ENCODE peak calls at places on chromosomes 11 and 22, in seven cellular contexts. One of them, this sample, is unnamed.
A peak's percentile ranks its signal among the peaks of the same experiment; 100 is the strongest.

GRCh38 chr11:48063424-48063978 is 83.1 kb downstream of the PTPRJ start:
- DNase-seq in immature natural killer cell: no peak
- DNase-seq in left lung: no peak
- DNase-seq in K562: no peak
- DNase-seq in T-helper 2 cell: no peak
- DNase-seq in aorta: peak; percentile 58
- DNase-seq in smooth muscle cell of the brain vasculature: peak; percentile 87
- DNase-seq in this sample: peak; percentile 28

GRCh38 chr11:65439331-65440181 is 17.0 kb downstream of the NEAT1 start:
- DNase-seq in immature natural killer cell: no peak
- DNase-seq in left lung: no peak
- DNase-seq in K562: peak; percentile 13
- DNase-seq in T-helper 2 cell: no peak
- DNase-seq in aorta: no peak
- DNase-seq in smooth muscle cell of the brain vasculature: no peak
- DNase-seq in this sample: no peak

GRCh38 chr11:47899801-47900200 is 51.7 kb upstream of the NUP160 start:
- DNase-seq in immature natural killer cell: no peak
- DNase-seq in left lung: no peak
- DNase-seq in K562: no peak
- DNase-seq in T-helper 2 cell: no peak
- DNase-seq in aorta: no peak
- DNase-seq in smooth muscle cell of the brain vasculature: no peak
- DNase-seq in this sample: no peak

GRCh38 chr11:33015621-33016551 is at the start of gene DEPDC7:
- DNase-seq in immature natural killer cell: peak; percentile 74
- DNase-seq in left lung: peak; percentile 95
- DNase-seq in K562: peak; percentile 92
- DNase-seq in T-helper 2 cell: peak; percentile 45
- DNase-seq in aorta: peak; percentile 91
- DNase-seq in smooth muscle cell of the brain vasculature: peak; percentile 65
- DNase-seq in this sample: peak; percentile 95

GRCh38 chr22:20548806-20549205 is 41.4 kb downstream of the MED15 start:
- DNase-seq in immature natural killer cell: no peak
- DNase-seq in left lung: no peak
- DNase-seq in K562: no peak
- DNase-seq in T-helper 2 cell: no peak
- DNase-seq in aorta: no peak
- DNase-seq in smooth muscle cell of the brain vasculature: no peak
- DNase-seq in this sample: no peak

GRCh38 chr11:48043111-48043997 is 63.0 kb downstream of the PTPRJ start:
- DNase-seq in immature natural killer cell: no peak
- DNase-seq in left lung: no peak
- DNase-seq in K562: no peak
- DNase-seq in T-helper 2 cell: no peak
- DNase-seq in aorta: no peak
- DNase-seq in smooth muscle cell of the brain vasculature: no peak
- DNase-seq in this sample: no peak

GRCh38 chr11:14546672-14547071 is 26.5 kb upstream of the PSMA1 start:
- DNase-seq in immature natural killer cell: no peak
- DNase-seq in left lung: no peak
- DNase-seq in K562: no peak
- DNase-seq in T-helper 2 cell: no peak
- DNase-seq in aorta: no peak
- DNase-seq in smooth muscle cell of the brain vasculature: no peak
- DNase-seq in this sample: no peak

GRCh38 chr11:73818838-73819237 is 31.2 kb downstream of the MRPL48 start:
- DNase-seq in immature natural killer cell: no peak
- DNase-seq in left lung: no peak
- DNase-seq in K562: no peak
- DNase-seq in T-helper 2 cell: no peak
- DNase-seq in aorta: no peak
- DNase-seq in smooth muscle cell of the brain vasculature: no peak
- DNase-seq in this sample: no peak

GRCh38 chr11:134576286-134576685 is 164.2 kb upstream of the B3GAT1 start:
- DNase-seq in immature natural killer cell: no peak
- DNase-seq in left lung: no peak
- DNase-seq in K562: no peak
- DNase-seq in T-helper 2 cell: no peak
- DNase-seq in aorta: no peak
- DNase-seq in smooth muscle cell of the brain vasculature: no peak
- DNase-seq in this sample: no peak

GRCh38 chr11:78651136-78651775 is 76.6 kb upstream of the NARS2 start:
- DNase-seq in immature natural killer cell: no peak
- DNase-seq in left lung: no peak
- DNase-seq in K562: no peak
- DNase-seq in T-helper 2 cell: no peak
- DNase-seq in aorta: no peak
- DNase-seq in smooth muscle cell of the brain vasculature: no peak
- DNase-seq in this sample: no peak

GRCh38 chr11:12731841-12732336 is 57.7 kb downstream of the TEAD1 start:
- DNase-seq in immature natural killer cell: no peak
- DNase-seq in left lung: no peak
- DNase-seq in K562: no peak
- DNase-seq in T-helper 2 cell: no peak
- DNase-seq in aorta: no peak
- DNase-seq in smooth muscle cell of the brain vasculature: no peak
- DNase-seq in this sample: no peak

GRCh38 chr22:32701021-32701420 is 100.5 kb upstream of the TIMP3 start:
- DNase-seq in immature natural killer cell: no peak
- DNase-seq in left lung: no peak
- DNase-seq in K562: no peak
- DNase-seq in T-helper 2 cell: no peak
- DNase-seq in aorta: no peak
- DNase-seq in smooth muscle cell of the brain vasculature: no peak
- DNase-seq in this sample: no peak

GRCh38 chr22:29202231-29203192 is 3.2 kb upstream of the EMID1 start:
- DNase-seq in immature natural killer cell: peak; percentile 67
- DNase-seq in left lung: peak; percentile 84
- DNase-seq in K562: peak; percentile 36
- DNase-seq in T-helper 2 cell: peak; percentile 15
- DNase-seq in aorta: peak; percentile 77
- DNase-seq in smooth muscle cell of the brain vasculature: peak; percentile 71
- DNase-seq in this sample: peak; percentile 73

GRCh38 chr11:20116825-20117224 is 43.5 kb downstream of the DBX1 start:
- DNase-seq in immature natural killer cell: no peak
- DNase-seq in left lung: no peak
- DNase-seq in K562: no peak
- DNase-seq in T-helper 2 cell: no peak
- DNase-seq in aorta: no peak
- DNase-seq in smooth muscle cell of the brain vasculature: no peak
- DNase-seq in this sample: no peak

GRCh38 chr11:131652231-131652630 is 281.8 kb downstream of the NTM start:
- DNase-seq in immature natural killer cell: no peak
- DNase-seq in left lung: no peak
- DNase-seq in K562: no peak
- DNase-seq in T-helper 2 cell: no peak
- DNase-seq in aorta: no peak
- DNase-seq in smooth muscle cell of the brain vasculature: no peak
- DNase-seq in this sample: no peak

GRCh38 chr22:46052331-46052771 is 75.4 kb upstream of the WNT7B start:
- DNase-seq in immature natural killer cell: no peak
- DNase-seq in left lung: peak; percentile 43
- DNase-seq in K562: no peak
- DNase-seq in T-helper 2 cell: no peak
- DNase-seq in aorta: peak; percentile 53
- DNase-seq in smooth muscle cell of the brain vasculature: no peak
- DNase-seq in this sample: no peak

This sample was measured in OCI-M1.